ENCODE peak calls at places on chromosomes 12 and 14, in seven cellular contexts. One of them, this sample, is unnamed. For H3K4me1, the result is how much of the 10 kb centered on the place peaks cover.

GRCh38 chr14:58244556-58245387 is at the start of gene PSMA3:
- DNase-seq in A549: peak
- DNase-seq in heart right ventricle: peak
- DNase-seq in psoas muscle: peak
- DNase-seq in mucosa of descending colon: peak
- DNase-seq in GM23338: peak
- DNase-seq in CD8-positive, alpha-beta T cell: peak
- DNase-seq in this sample: peak

GRCh38 chr12:96501139-96501741 is 11.9 kb downstream of the CFAP54 start:
- DNase-seq in A549: peak
- DNase-seq in heart right ventricle: peak
- DNase-seq in psoas muscle: no peak
- DNase-seq in mucosa of descending colon: peak
- DNase-seq in GM23338: peak
- DNase-seq in CD8-positive, alpha-beta T cell: peak
- DNase-seq in this sample: peak

GRCh38 chr14:56147980-56148901 is 30.0 kb downstream of the PELI2 start:
- DNase-seq in A549: no peak
- DNase-seq in heart right ventricle: no peak
- DNase-seq in psoas muscle: no peak
- DNase-seq in mucosa of descending colon: no peak
- DNase-seq in GM23338: peak
- DNase-seq in CD8-positive, alpha-beta T cell: no peak
- DNase-seq in this sample: no peak

GRCh38 chr14:72583316-72584272 is 310.3 kb downstream of the DPF3 start:
- DNase-seq in A549: no peak
- DNase-seq in heart right ventricle: no peak
- DNase-seq in psoas muscle: no peak
- DNase-seq in mucosa of descending colon: no peak
- DNase-seq in GM23338: no peak
- DNase-seq in CD8-positive, alpha-beta T cell: no peak
- DNase-seq in this sample: no peak

GRCh38 chr12:110776410-110776809 is 33.7 kb upstream of the PPP1CC start:
- DNase-seq in A549: no peak
- DNase-seq in heart right ventricle: no peak
- DNase-seq in psoas muscle: no peak
- DNase-seq in mucosa of descending colon: no peak
- DNase-seq in GM23338: no peak
- DNase-seq in CD8-positive, alpha-beta T cell: no peak
- DNase-seq in this sample: no peak

GRCh38 chr12:94769040-94769420 is 118.7 kb upstream of the TMCC3 start:
- DNase-seq in A549: no peak
- DNase-seq in heart right ventricle: no peak
- DNase-seq in psoas muscle: no peak
- DNase-seq in mucosa of descending colon: no peak
- DNase-seq in GM23338: no peak
- DNase-seq in CD8-positive, alpha-beta T cell: no peak
- DNase-seq in this sample: no peak

GRCh38 chr12:80714055-80714454 is 2.7 kb upstream of the MYF5 start:
- DNase-seq in A549: no peak
- DNase-seq in heart right ventricle: no peak
- DNase-seq in psoas muscle: peak
- DNase-seq in mucosa of descending colon: no peak
- DNase-seq in GM23338: peak
- DNase-seq in CD8-positive, alpha-beta T cell: no peak
- DNase-seq in this sample: no peak

GRCh38 chr14:45891417-45892080 is 638.5 kb upstream of the MIS18BP1 start:
- DNase-seq in A549: no peak
- DNase-seq in heart right ventricle: no peak
- DNase-seq in psoas muscle: no peak
- DNase-seq in mucosa of descending colon: peak
- DNase-seq in GM23338: peak
- DNase-seq in CD8-positive, alpha-beta T cell: no peak
- DNase-seq in this sample: no peak

GRCh38 chr14:95146079-95146771 is 11.1 kb downstream of the DICER1 start:
- DNase-seq in A549: no peak
- DNase-seq in heart right ventricle: no peak
- DNase-seq in psoas muscle: no peak
- DNase-seq in mucosa of descending colon: peak
- DNase-seq in GM23338: no peak
- DNase-seq in CD8-positive, alpha-beta T cell: no peak
- DNase-seq in this sample: no peak

GRCh38 chr14:56175773-56176172 is 57.6 kb downstream of the PELI2 start:
- DNase-seq in A549: no peak
- DNase-seq in heart right ventricle: no peak
- DNase-seq in psoas muscle: no peak
- DNase-seq in mucosa of descending colon: no peak
- DNase-seq in GM23338: no peak
- DNase-seq in CD8-positive, alpha-beta T cell: no peak
- DNase-seq in this sample: no peak

GRCh38 chr14:76352639-76353281 is 23.2 kb upstream of the ESRRB start:
- DNase-seq in A549: peak
- DNase-seq in heart right ventricle: peak
- DNase-seq in psoas muscle: peak
- DNase-seq in mucosa of descending colon: peak
- DNase-seq in GM23338: peak
- DNase-seq in CD8-positive, alpha-beta T cell: peak
- DNase-seq in this sample: peak

GRCh38 chr14:67241416-67242362 is at the start of gene PALS1:
- DNase-seq in A549: peak
- DNase-seq in heart right ventricle: no peak
- DNase-seq in psoas muscle: no peak
- DNase-seq in mucosa of descending colon: no peak
- DNase-seq in GM23338: peak
- DNase-seq in CD8-positive, alpha-beta T cell: no peak
- DNase-seq in this sample: no peak

GRCh38 chr14:54894995-54895394 is 7.6 kb downstream of the GCH1 start:
- DNase-seq in A549: no peak
- DNase-seq in heart right ventricle: no peak
- DNase-seq in psoas muscle: no peak
- DNase-seq in mucosa of descending colon: no peak
- DNase-seq in GM23338: no peak
- DNase-seq in CD8-positive, alpha-beta T cell: no peak
- DNase-seq in this sample: no peak

GRCh38 chr14:96243785-96244184 is 12.2 kb upstream of the BDKRB1 start:
- DNase-seq in A549: no peak
- DNase-seq in heart right ventricle: no peak
- DNase-seq in psoas muscle: no peak
- DNase-seq in mucosa of descending colon: no peak
- DNase-seq in GM23338: no peak
- DNase-seq in CD8-positive, alpha-beta T cell: no peak
- DNase-seq in this sample: no peak

GRCh38 chr14:99715266-99716000 is 31.3 kb downstream of the CYP46A1 start:
- DNase-seq in A549: no peak
- DNase-seq in heart right ventricle: no peak
- DNase-seq in psoas muscle: no peak
- DNase-seq in mucosa of descending colon: no peak
- DNase-seq in GM23338: no peak
- DNase-seq in CD8-positive, alpha-beta T cell: no peak
- DNase-seq in this sample: no peak

GRCh38 chr14:67722293-67722692 is 20.6 kb downstream of the RDH12 start:
- DNase-seq in A549: no peak
- DNase-seq in heart right ventricle: peak
- DNase-seq in psoas muscle: peak
- DNase-seq in mucosa of descending colon: no peak
- DNase-seq in GM23338: peak
- DNase-seq in CD8-positive, alpha-beta T cell: no peak
- DNase-seq in this sample: peak

GRCh38 chr14:100416921-100417451 is 93.8 kb downstream of the SLC25A47 start:
- DNase-seq in A549: peak
- DNase-seq in heart right ventricle: no peak
- DNase-seq in psoas muscle: no peak
- DNase-seq in mucosa of descending colon: peak
- DNase-seq in GM23338: no peak
- DNase-seq in CD8-positive, alpha-beta T cell: no peak
- DNase-seq in this sample: no peak

GRCh38 chr12:120760349-120761245 is 35.0 kb downstream of the ACADS start:
- DNase-seq in A549: no peak
- DNase-seq in heart right ventricle: no peak
- DNase-seq in psoas muscle: no peak
- DNase-seq in mucosa of descending colon: no peak
- DNase-seq in GM23338: no peak
- DNase-seq in CD8-positive, alpha-beta T cell: no peak
- DNase-seq in this sample: no peak

GRCh38 chr12:52581066-52581465 is 7.4 kb upstream of the KRT74 start:
- DNase-seq in A549: no peak
- DNase-seq in heart right ventricle: no peak
- DNase-seq in psoas muscle: no peak
- DNase-seq in mucosa of descending colon: no peak
- DNase-seq in GM23338: no peak
- DNase-seq in CD8-positive, alpha-beta T cell: no peak
- DNase-seq in this sample: no peak

GRCh38 chr14:52106853-52107252 is 38.0 kb upstream of the NID2 start:
- DNase-seq in A549: peak
- DNase-seq in heart right ventricle: no peak
- DNase-seq in psoas muscle: no peak
- DNase-seq in mucosa of descending colon: no peak
- DNase-seq in GM23338: no peak
- DNase-seq in CD8-positive, alpha-beta T cell: no peak
- DNase-seq in this sample: no peak

GRCh38 chr14:74554742-74555362 is 57.2 kb downstream of the LTBP2 start:
- DNase-seq in A549: no peak
- DNase-seq in heart right ventricle: no peak
- DNase-seq in psoas muscle: no peak
- DNase-seq in mucosa of descending colon: no peak
- DNase-seq in GM23338: no peak
- DNase-seq in CD8-positive, alpha-beta T cell: no peak
- DNase-seq in this sample: no peak

GRCh38 chr12:46263140-46264017 is 5.5 kb downstream of the SLC38A1 start:
- DNase-seq in A549: no peak
- DNase-seq in heart right ventricle: no peak
- DNase-seq in psoas muscle: no peak
- DNase-seq in mucosa of descending colon: no peak
- DNase-seq in GM23338: peak
- DNase-seq in CD8-positive, alpha-beta T cell: no peak
- DNase-seq in this sample: no peak
- H3K4me1 ChIP-seq in A549: half or more
- H3K4me1 ChIP-seq in heart right ventricle: under half
- H3K4me1 ChIP-seq in psoas muscle: under half
- H3K4me1 ChIP-seq in mucosa of descending colon: under half
- H3K4me1 ChIP-seq in GM23338: half or more
- H3K4me1 ChIP-seq in CD8-positive, alpha-beta T cell: half or more
- H3K4me1 ChIP-seq in this sample: under half

GRCh38 chr14:24078146-24078545 is 6.8 kb downstream of the CPNE6 start:
- DNase-seq in A549: no peak
- DNase-seq in heart right ventricle: no peak
- DNase-seq in psoas muscle: no peak
- DNase-seq in mucosa of descending colon: no peak
- DNase-seq in GM23338: no peak
- DNase-seq in CD8-positive, alpha-beta T cell: no peak
- DNase-seq in this sample: no peak

GRCh38 chr14:24080888-24081738 is 9.8 kb downstream of the CPNE6 start:
- DNase-seq in A549: peak
- DNase-seq in heart right ventricle: peak
- DNase-seq in psoas muscle: peak
- DNase-seq in mucosa of descending colon: peak
- DNase-seq in GM23338: peak
- DNase-seq in CD8-positive, alpha-beta T cell: peak
- DNase-seq in this sample: peak

GRCh38 chr14:24079521-24080141 is 8.3 kb downstream of the CPNE6 start:
- DNase-seq in A549: no peak
- DNase-seq in heart right ventricle: no peak
- DNase-seq in psoas muscle: no peak
- DNase-seq in mucosa of descending colon: no peak
- DNase-seq in GM23338: peak
- DNase-seq in CD8-positive, alpha-beta T cell: no peak
- DNase-seq in this sample: no peak

GRCh38 chr14:24081739-24082204 is 10.4 kb downstream of the CPNE6 start:
- DNase-seq in A549: no peak
- DNase-seq in heart right ventricle: no peak
- DNase-seq in psoas muscle: no peak
- DNase-seq in mucosa of descending colon: no peak
- DNase-seq in GM23338: no peak
- DNase-seq in CD8-positive, alpha-beta T cell: no peak
- DNase-seq in this sample: no peak

DNA sequence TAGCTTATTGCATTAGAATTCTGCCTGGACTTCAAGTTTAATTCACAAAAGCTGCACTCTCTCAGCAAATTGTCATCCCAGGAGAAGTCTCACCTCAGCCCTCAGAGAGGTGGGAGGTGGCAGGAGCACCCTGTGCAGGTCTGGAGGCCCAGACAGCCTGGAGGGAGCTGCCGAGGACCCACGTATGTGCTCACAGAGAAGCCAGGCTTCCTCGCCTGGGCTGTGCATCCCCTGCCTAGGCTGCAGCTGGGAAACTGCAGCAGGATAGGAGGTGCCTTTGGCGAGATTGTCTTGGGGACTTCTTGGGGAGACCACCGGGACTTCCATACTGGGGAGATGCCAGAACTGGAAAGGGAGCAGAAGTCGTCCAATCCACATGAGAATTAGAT is 8.8 kb downstream of the CPNE6 start:
- DNase-seq in A549: no peak
- DNase-seq in heart right ventricle: no peak
- DNase-seq in psoas muscle: no peak
- DNase-seq in mucosa of descending colon: no peak
- DNase-seq in GM23338: no peak
- DNase-seq in CD8-positive, alpha-beta T cell: no peak
- DNase-seq in this sample: no peak
- H3K4me3 ChIP-seq in A549: no peak
- H3K4me3 ChIP-seq in heart right ventricle: no peak
- H3K4me3 ChIP-seq in psoas muscle: no peak
- H3K4me3 ChIP-seq in mucosa of descending colon: no peak
- H3K4me3 ChIP-seq in GM23338: peak
- H3K4me3 ChIP-seq in CD8-positive, alpha-beta T cell: no peak
- H3K4me3 ChIP-seq in this sample: no peak

GRCh38 chr12:11879306-11879705 is 191.4 kb upstream of the BCL2L14 start:
- DNase-seq in A549: no peak
- DNase-seq in heart right ventricle: no peak
- DNase-seq in psoas muscle: no peak
- DNase-seq in mucosa of descending colon: no peak
- DNase-seq in GM23338: no peak
- DNase-seq in CD8-positive, alpha-beta T cell: no peak
- DNase-seq in this sample: no peak
- H3K4me1 ChIP-seq in A549: under half
- H3K4me1 ChIP-seq in heart right ventricle: half or more
- H3K4me1 ChIP-seq in psoas muscle: under half
- H3K4me1 ChIP-seq in mucosa of descending colon: under half
- H3K4me1 ChIP-seq in GM23338: under half
- H3K4me1 ChIP-seq in CD8-positive, alpha-beta T cell: under half
- H3K4me1 ChIP-seq in this sample: under half

DNA sequence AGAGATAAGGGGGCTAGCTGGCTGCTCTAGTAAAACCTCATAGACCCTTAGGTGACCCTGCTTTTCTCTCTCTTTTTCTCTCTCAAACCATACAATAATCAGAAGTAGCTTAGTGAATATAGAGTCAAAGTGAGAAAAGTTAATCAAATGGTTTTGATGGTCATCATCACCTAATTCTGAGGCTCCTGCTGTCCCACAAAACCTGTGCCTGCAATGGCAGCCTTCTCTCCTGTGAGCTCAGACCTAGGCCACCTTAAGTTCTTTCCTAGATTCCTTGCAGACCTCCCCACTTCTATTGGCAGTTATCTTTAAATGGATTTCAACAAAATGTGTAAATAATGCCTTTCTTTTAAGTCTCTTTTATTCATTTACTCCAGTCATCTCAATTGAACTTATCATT is 1.5 kb upstream of the RPAP3 start:
- DNase-seq in A549: no peak
- DNase-seq in heart right ventricle: no peak
- DNase-seq in psoas muscle: no peak
- DNase-seq in mucosa of descending colon: no peak
- DNase-seq in GM23338: no peak
- DNase-seq in CD8-positive, alpha-beta T cell: no peak
- DNase-seq in this sample: no peak
- H3K4me3 ChIP-seq in A549: no peak
- H3K4me3 ChIP-seq in heart right ventricle: no peak
- H3K4me3 ChIP-seq in psoas muscle: peak
- H3K4me3 ChIP-seq in mucosa of descending colon: no peak
- H3K4me3 ChIP-seq in GM23338: no peak
- H3K4me3 ChIP-seq in CD8-positive, alpha-beta T cell: peak
- H3K4me3 ChIP-seq in this sample: no peak

This sample was measured in right cardiac atrium.